ENCODE peak calls at places on chromosome 6, in six cellular contexts. One of them, this sample, is unnamed.

GRCh38 chr6:321158-321438 is 28.8 kb downstream of the DUSP22 start:
- DNase-seq in ovary: no peak
- DNase-seq in GM13977: no peak
- DNase-seq in GM13976: no peak
- DNase-seq in GM12865: no peak
- DNase-seq in cardiac muscle cell: no peak
- DNase-seq in this sample: no peak

GRCh38 chr6:37135835-37136694 is 33.9 kb upstream of the PIM1 start:
- DNase-seq in ovary: no peak
- DNase-seq in GM13977: no peak
- DNase-seq in GM13976: no peak
- DNase-seq in GM12865: no peak
- DNase-seq in cardiac muscle cell: peak; percentile 72
- DNase-seq in this sample: no peak

GRCh38 chr6:89434954-89435353 is 2.0 kb downstream of the ANKRD6 start:
- DNase-seq in ovary: no peak
- DNase-seq in GM13977: no peak
- DNase-seq in GM13976: no peak
- DNase-seq in GM12865: no peak
- DNase-seq in cardiac muscle cell: no peak
- DNase-seq in this sample: no peak

GRCh38 chr6:39493717-39494116 is 171.2 kb upstream of the KCNK16 start:
- DNase-seq in ovary: no peak
- DNase-seq in GM13977: no peak
- DNase-seq in GM13976: no peak
- DNase-seq in GM12865: no peak
- DNase-seq in cardiac muscle cell: peak; percentile 75
- DNase-seq in this sample: no peak

GRCh38 chr6:42702200-42702599 is 20.2 kb downstream of the PRPH2 start:
- DNase-seq in ovary: no peak
- DNase-seq in GM13977: no peak
- DNase-seq in GM13976: no peak
- DNase-seq in GM12865: peak; percentile 35
- DNase-seq in cardiac muscle cell: peak; percentile 71
- DNase-seq in this sample: peak; percentile 15

GRCh38 chr6:75431379-75431778 is 62.2 kb downstream of the FILIP1 start:
- DNase-seq in ovary: no peak
- DNase-seq in GM13977: no peak
- DNase-seq in GM13976: no peak
- DNase-seq in GM12865: peak; percentile 41
- DNase-seq in cardiac muscle cell: peak; percentile 30
- DNase-seq in this sample: peak; percentile 6

GRCh38 chr6:160132776-160133338 is 11.2 kb downstream of the SLC22A1 start:
- DNase-seq in ovary: no peak
- DNase-seq in GM13977: peak; percentile 33
- DNase-seq in GM13976: peak; percentile 40
- DNase-seq in GM12865: no peak
- DNase-seq in cardiac muscle cell: peak; percentile 11
- DNase-seq in this sample: no peak

GRCh38 chr6:81075974-81076373 is 676.5 kb downstream of the TENT5A start:
- DNase-seq in ovary: no peak
- DNase-seq in GM13977: no peak
- DNase-seq in GM13976: no peak
- DNase-seq in GM12865: peak; percentile 3
- DNase-seq in cardiac muscle cell: peak; percentile 29
- DNase-seq in this sample: no peak

GRCh38 chr6:5135783-5136376 is 50.7 kb downstream of the PPP1R3G start:
- DNase-seq in ovary: no peak
- DNase-seq in GM13977: no peak
- DNase-seq in GM13976: peak; percentile 51
- DNase-seq in GM12865: peak; percentile 83
- DNase-seq in cardiac muscle cell: peak; percentile 45
- DNase-seq in this sample: peak; percentile 65

GRCh38 chr6:42101186-42101657 is 41.2 kb downstream of the C6orf132 start:
- DNase-seq in ovary: no peak
- DNase-seq in GM13977: no peak
- DNase-seq in GM13976: no peak
- DNase-seq in GM12865: no peak
- DNase-seq in cardiac muscle cell: peak; percentile 64
- DNase-seq in this sample: no peak

GRCh38 chr6:108587258-108588059 is 26.7 kb downstream of the FOXO3 start:
- DNase-seq in ovary: no peak
- DNase-seq in GM13977: no peak
- DNase-seq in GM13976: no peak
- DNase-seq in GM12865: no peak
- DNase-seq in cardiac muscle cell: peak; percentile 81
- DNase-seq in this sample: no peak

GRCh38 chr6:6728169-6728941 is 139.8 kb downstream of the LY86 start:
- DNase-seq in ovary: no peak
- DNase-seq in GM13977: no peak
- DNase-seq in GM13976: no peak
- DNase-seq in GM12865: no peak
- DNase-seq in cardiac muscle cell: no peak
- DNase-seq in this sample: no peak

GRCh38 chr6:14754636-14755513 is 491.0 kb upstream of the JARID2 start:
- DNase-seq in ovary: no peak
- DNase-seq in GM13977: peak; percentile 38
- DNase-seq in GM13976: peak; percentile 59
- DNase-seq in GM12865: peak; percentile 69
- DNase-seq in cardiac muscle cell: no peak
- DNase-seq in this sample: peak; percentile 73

DNA sequence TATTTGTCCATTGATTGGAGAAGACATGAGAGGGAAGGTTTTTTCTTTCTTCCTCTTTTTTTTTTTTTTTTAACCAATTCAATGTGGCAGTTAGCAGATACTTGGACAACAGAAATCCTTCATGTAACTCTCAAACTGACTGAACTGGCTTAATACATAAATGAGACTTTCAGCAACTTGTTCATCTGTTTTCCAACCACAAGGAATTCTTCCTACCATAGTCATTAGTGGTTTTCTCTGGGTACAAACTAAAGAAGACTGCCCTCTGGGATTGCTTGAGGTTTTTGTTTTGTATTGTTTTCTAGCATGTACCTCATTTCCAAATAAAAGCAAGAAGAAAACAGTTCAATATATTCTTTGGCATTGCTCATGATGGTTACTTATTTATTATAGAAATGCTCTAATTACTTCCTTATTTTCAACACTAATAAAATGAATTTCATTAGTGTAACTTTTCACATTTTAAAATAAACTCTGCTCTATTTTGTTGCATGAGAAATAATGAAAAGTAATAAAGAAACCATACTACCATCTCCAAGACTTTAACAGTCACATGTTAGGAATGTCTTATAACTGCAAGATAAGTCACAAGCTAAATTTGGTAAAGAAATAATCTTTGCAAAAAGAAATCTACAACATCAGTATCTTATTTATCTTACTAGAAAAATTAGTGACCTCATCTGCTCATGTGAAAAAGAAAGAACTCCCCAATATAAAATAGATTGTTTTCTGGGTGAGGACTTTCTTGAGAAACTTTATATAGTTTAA is 52.0 kb downstream of the ME1 start:
- DNase-seq in ovary: no peak
- DNase-seq in GM13977: no peak
- DNase-seq in GM13976: no peak
- DNase-seq in GM12865: no peak
- DNase-seq in cardiac muscle cell: peak; percentile 63
- DNase-seq in this sample: no peak
- TF ChIP-seq CTCF in ovary: no peak
- TF ChIP-seq CTCF in GM13977: no peak
- TF ChIP-seq CTCF in GM13976: no peak
- TF ChIP-seq CTCF in GM12865: no peak
- TF ChIP-seq CTCF in cardiac muscle cell: no peak
- TF ChIP-seq CTCF in this sample: no peak

GRCh38 chr6:119980802-119981201 is 631.2 kb upstream of the MAN1A1 start:
- DNase-seq in ovary: no peak
- DNase-seq in GM13977: no peak
- DNase-seq in GM13976: no peak
- DNase-seq in GM12865: no peak
- DNase-seq in cardiac muscle cell: no peak
- DNase-seq in this sample: no peak

GRCh38 chr6:119974430-119975159 is 625.0 kb upstream of the MAN1A1 start:
- DNase-seq in ovary: no peak
- DNase-seq in GM13977: no peak
- DNase-seq in GM13976: no peak
- DNase-seq in GM12865: no peak
- DNase-seq in cardiac muscle cell: no peak
- DNase-seq in this sample: no peak

GRCh38 chr6:119978274-119978889 is 628.8 kb upstream of the MAN1A1 start:
- DNase-seq in ovary: no peak
- DNase-seq in GM13977: peak; percentile 6
- DNase-seq in GM13976: peak; percentile 13
- DNase-seq in GM12865: peak; percentile 38
- DNase-seq in cardiac muscle cell: peak; percentile 35
- DNase-seq in this sample: peak; percentile 22

GRCh38 chr6:119979862-119980261 is 630.3 kb upstream of the MAN1A1 start:
- DNase-seq in ovary: no peak
- DNase-seq in GM13977: no peak
- DNase-seq in GM13976: no peak
- DNase-seq in GM12865: peak; percentile 8
- DNase-seq in cardiac muscle cell: peak; percentile 22
- DNase-seq in this sample: no peak
- TF ChIP-seq CTCF in ovary: no peak
- TF ChIP-seq CTCF in GM13977: peak; percentile 34
- TF ChIP-seq CTCF in GM13976: no peak
- TF ChIP-seq CTCF in GM12865: peak; percentile 37
- TF ChIP-seq CTCF in cardiac muscle cell: peak; percentile 35
- TF ChIP-seq CTCF in this sample: no peak

GRCh38 chr6:52409499-52409898 is 10.6 kb upstream of the EFHC1 start:
- DNase-seq in ovary: no peak
- DNase-seq in GM13977: no peak
- DNase-seq in GM13976: no peak
- DNase-seq in GM12865: no peak
- DNase-seq in cardiac muscle cell: peak; percentile 52
- DNase-seq in this sample: no peak
- TF ChIP-seq CTCF in ovary: no peak
- TF ChIP-seq CTCF in GM13977: no peak
- TF ChIP-seq CTCF in GM13976: no peak
- TF ChIP-seq CTCF in GM12865: no peak
- TF ChIP-seq CTCF in cardiac muscle cell: no peak
- TF ChIP-seq CTCF in this sample: no peak

GRCh38 chr6:154257074-154257473 is 99.5 kb downstream of the IPCEF1 start:
- DNase-seq in ovary: no peak
- DNase-seq in GM13977: no peak
- DNase-seq in GM13976: no peak
- DNase-seq in GM12865: no peak
- DNase-seq in cardiac muscle cell: no peak
- DNase-seq in this sample: no peak
- TF ChIP-seq CTCF in ovary: no peak
- TF ChIP-seq CTCF in GM13977: no peak
- TF ChIP-seq CTCF in GM13976: no peak
- TF ChIP-seq CTCF in GM12865: no peak
- TF ChIP-seq CTCF in cardiac muscle cell: no peak
- TF ChIP-seq CTCF in this sample: no peak

GRCh38 chr6:154276810-154277577 is 79.6 kb downstream of the IPCEF1 start:
- DNase-seq in ovary: no peak
- DNase-seq in GM13977: peak; percentile 39
- DNase-seq in GM13976: peak; percentile 55
- DNase-seq in GM12865: peak; percentile 65
- DNase-seq in cardiac muscle cell: peak; percentile 63
- DNase-seq in this sample: peak; percentile 12
- TF ChIP-seq CTCF in ovary: peak; percentile 59
- TF ChIP-seq CTCF in GM13977: peak; percentile 59
- TF ChIP-seq CTCF in GM13976: peak; percentile 38
- TF ChIP-seq CTCF in GM12865: peak; percentile 37
- TF ChIP-seq CTCF in cardiac muscle cell: peak; percentile 59
- TF ChIP-seq CTCF in this sample: peak; percentile 66

DNA sequence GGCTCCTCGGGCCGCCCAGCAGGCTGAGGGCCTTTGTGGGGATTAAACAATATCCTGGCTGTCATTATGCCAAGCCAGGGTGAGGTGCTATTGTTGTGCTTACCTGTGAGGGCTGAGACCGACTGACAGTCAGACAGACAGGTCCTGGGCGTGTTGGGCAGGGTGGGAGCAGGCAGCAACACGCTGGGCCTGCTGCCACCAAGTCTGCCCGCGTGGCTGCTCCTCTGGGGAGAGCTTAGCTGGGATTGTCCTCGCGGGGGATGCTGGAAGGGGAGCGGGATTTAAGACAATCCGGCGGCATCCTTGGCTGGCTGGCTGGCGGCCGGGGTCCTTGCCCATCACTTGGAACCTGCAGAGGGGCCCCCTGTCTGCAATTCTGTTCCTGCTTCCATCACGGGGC is 20.0 kb downstream of the ITPR3 start:
- DNase-seq in ovary: no peak
- DNase-seq in GM13977: no peak
- DNase-seq in GM13976: no peak
- DNase-seq in GM12865: no peak
- DNase-seq in cardiac muscle cell: no peak
- DNase-seq in this sample: no peak
- TF ChIP-seq CTCF in ovary: no peak
- TF ChIP-seq CTCF in GM13977: no peak
- TF ChIP-seq CTCF in GM13976: no peak
- TF ChIP-seq CTCF in GM12865: no peak
- TF ChIP-seq CTCF in cardiac muscle cell: no peak
- TF ChIP-seq CTCF in this sample: no peak